ENCODE peak calls at places on chromosomes 13 and 19, in four cellular contexts. M, B, A and D are unnamed samples.

GRCh38 chr13:54162069-54162468 is 1133.5 kb downstream of the OLFM4 start:
- DNase-seq in M (no peak), B (no peak), A (no peak), D (no peak)

GRCh38 chr19:18001837-18002345 is 6.1 kb upstream of the ARRDC2 start:
- DNase-seq in M (no peak), B (no peak), A (no peak), D (peak; percentile 27)

GRCh38 chr13:95457294-95457693 is 95.2 kb upstream of the CLDN10 start:
- DNase-seq in M (no peak), B (no peak), A (no peak), D (no peak)

GRCh38 chr13:95180513-95181245 is 120.6 kb downstream of the ABCC4 start:
- DNase-seq in M (no peak), B (no peak), A (no peak), D (no peak)

GRCh38 chr19:10193666-10194499 is 870 bp downstream of the DNMT1 start:
- DNase-seq in M (no peak), B (no peak), A (no peak), D (no peak)

GRCh38 chr13:49214917-49215376 is 5.2 kb upstream of the MLNR start:
- DNase-seq in M (no peak), B (peak; percentile 19), A (no peak), D (no peak)

GRCh38 chr19:27734496-27735220 is 1478.3 kb downstream of the UQCRFS1 start:
- DNase-seq in M (no peak), B (no peak), A (no peak), D (no peak)

GRCh38 chr13:110445722-110446569 is 115.6 kb downstream of the RAB20 start:
- DNase-seq in M (no peak), B (no peak), A (no peak), D (peak; percentile 13)

GRCh38 chr13:110194456-110194855 is 112.5 kb downstream of the COL4A1 start:
- DNase-seq in M (no peak), B (no peak), A (no peak), D (no peak)

GRCh38 chr19:32181356-32181920 is 164.0 kb upstream of the ZNF507 start:
- DNase-seq in M (no peak), B (no peak), A (no peak), D (no peak)
- TF ChIP-seq CTCF in M (no peak), B (no peak), A (no peak), D (no peak)

GRCh38 chr13:81757348-81757950 is 1416.5 kb upstream of the SPRY2 start:
- DNase-seq in M (no peak), B (no peak), A (no peak), D (no peak)
- H3K4me1 ChIP-seq in M (no peaks in the 10 kb centered on the region), B (no peaks in the 10 kb centered on the region), A (no peaks in the 10 kb centered on the region), D (no peaks in the 10 kb centered on the region)

DNA sequence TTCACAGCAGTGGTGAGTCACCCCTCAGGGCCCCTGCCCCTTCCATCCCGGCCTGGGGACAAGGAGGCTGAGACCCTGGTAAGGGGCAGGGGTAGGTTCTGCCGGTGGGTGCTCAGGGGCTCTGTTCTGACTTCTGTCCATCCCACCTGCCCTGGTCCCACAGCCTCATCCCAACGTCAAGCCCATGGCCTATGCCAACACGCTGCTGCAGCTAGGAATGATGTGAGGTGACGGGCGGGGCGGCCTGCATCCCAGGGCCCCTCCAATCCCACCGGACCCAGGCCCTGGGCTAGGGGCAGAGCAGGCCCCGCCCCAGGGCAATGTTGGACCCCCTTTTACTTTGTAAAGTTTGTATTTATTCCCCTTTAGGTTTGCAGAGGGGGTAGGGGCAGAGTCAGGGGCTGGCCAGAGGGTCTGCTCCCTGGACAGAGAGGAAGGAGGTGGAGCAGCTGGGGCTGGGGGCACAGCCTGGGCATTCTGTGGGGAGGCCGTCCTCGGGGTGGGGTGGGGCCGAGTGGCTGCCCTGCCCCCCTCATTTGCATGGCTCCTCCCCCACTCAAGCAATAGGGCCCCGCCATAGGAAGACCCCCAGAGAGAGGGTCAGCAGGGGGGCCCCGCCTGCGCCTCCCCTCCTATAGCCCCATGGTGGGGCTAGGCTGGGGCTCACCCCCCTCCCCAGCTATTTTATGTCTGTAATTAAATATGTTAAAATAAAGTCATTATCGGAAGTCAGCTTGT is 23.1 kb downstream of the CCDC8 start:
- DNase-seq in M (no peak), B (no peak), A (no peak), D (no peak)
- H3K27ac ChIP-seq in M (peak overlapping the region; percentile 9), B (no peak overlapping the region), A (no peak overlapping the region), D (no peak overlapping the region)

GRCh38 chr13:66716502-66716901 is 513.6 kb downstream of the PCDH9 start:
- DNase-seq in M (no peak), B (no peak), A (no peak), D (no peak)

DNA sequence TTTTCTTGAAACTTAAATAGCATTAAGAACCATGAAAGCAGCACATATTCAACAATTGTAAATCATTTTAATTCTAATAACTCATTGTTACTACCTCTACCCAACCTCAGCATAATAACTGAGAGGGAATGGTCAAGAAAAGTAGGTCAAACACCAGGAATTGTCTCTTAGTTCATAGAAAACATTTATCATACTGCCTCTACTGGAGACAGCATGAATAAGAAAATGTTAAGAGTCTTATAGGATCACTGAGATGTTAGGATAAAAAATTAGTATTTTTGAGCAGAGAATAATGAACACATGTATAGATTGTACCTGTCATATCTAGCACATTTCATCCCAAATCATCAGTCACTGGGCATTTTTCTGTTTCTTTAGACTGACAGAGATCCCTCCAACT is 515.3 kb downstream of the PCDH9 start:
- DNase-seq in M (no peak), B (no peak), A (no peak), D (no peak)
- TF ChIP-seq CTCF in M (no peak), B (peak; percentile 48), A (no peak), D (no peak)